ENCODE peak calls at places on chromosome 6, in five cellular contexts. I is activated CD4-positive, alpha-beta T cell treated with anti-CD3 and anti-CD28 coated beads, Interleukin-2, amount 50 U/mL, for 1 hour; D is A172; T is neural progenitor cell; M is HEK293T. G is an unnamed sample.

GRCh38 chr6:122717350-122717749 is 62.2 kb upstream of the FABP7 start:
- DNase-seq in I (no peak), D (peak; percentile 10), T (peak; percentile 81), M (no peak), G (peak; percentile 67)

GRCh38 chr6:148431413-148431812 is 88.8 kb downstream of the SASH1 start:
- DNase-seq in I (no peak), D (no peak), T (no peak), M (no peak), G (no peak)

GRCh38 chr6:297571-298232 is 5.4 kb downstream of the DUSP22 start:
- DNase-seq in I (no peak), D (no peak), T (no peak), M (no peak), G (no peak)

GRCh38 chr6:33249732-33250625 is 21.7 kb downstream of the VPS52 start:
- DNase-seq in I (peak; percentile 4), D (peak; percentile 60), T (no peak), M (no peak), G (peak; percentile 69)

GRCh38 chr6:129331450-129332138 is 378.4 kb downstream of the ARHGAP18 start:
- DNase-seq in I (no peak), D (peak; percentile 31), T (no peak), M (no peak), G (no peak)

GRCh38 chr6:108652375-108652774 is 91.7 kb downstream of the FOXO3 start:
- DNase-seq in I (no peak), D (no peak), T (no peak), M (no peak), G (no peak)

GRCh38 chr6:5149160-5149559 is 64.0 kb downstream of the PPP1R3G start:
- DNase-seq in I (no peak), D (no peak), T (no peak), M (no peak), G (no peak)

GRCh38 chr6:135675862-135676261 is 175.6 kb upstream of the PDE7B start:
- DNase-seq in I (peak; percentile 8), D (peak; percentile 16), T (peak; percentile 72), M (peak; percentile 58), G (peak; percentile 54)

GRCh38 chr6:47111685-47112084 is 69.6 kb upstream of the ADGRF1 start:
- DNase-seq in I (no peak), D (no peak), T (no peak), M (no peak), G (no peak)

GRCh38 chr6:134891633-134892032 is 58.3 kb downstream of the ALDH8A1 start:
- DNase-seq in I (no peak), D (no peak), T (no peak), M (no peak), G (no peak)

GRCh38 chr6:95866732-95867131 is 149.0 kb upstream of the FUT9 start:
- DNase-seq in I (no peak), D (peak; percentile 2), T (peak; percentile 35), M (peak; percentile 8), G (peak; percentile 34)

GRCh38 chr6:146420255-146420654 is 123.4 kb upstream of the RAB32 start:
- DNase-seq in I (no peak), D (no peak), T (no peak), M (no peak), G (no peak)

GRCh38 chr6:32074996-32075532 is 34.1 kb downstream of the TNXB start:
- DNase-seq in I (no peak), D (peak; percentile 20), T (no peak), M (no peak), G (no peak)

GRCh38 chr6:31068738-31069340 is 43.5 kb downstream of the C6orf15 start:
- DNase-seq in I (peak; percentile 72), D (peak; percentile 80), T (peak; percentile 85), M (peak; percentile 85), G (peak; percentile 85)

GRCh38 chr6:11212625-11213024 is 19.8 kb downstream of the NEDD9 start:
- DNase-seq in I (no peak), D (peak; percentile 68), T (no peak), M (no peak), G (peak; percentile 87)

GRCh38 chr6:116034327-116034726 is 26.4 kb downstream of the FRK start:
- DNase-seq in I (no peak), D (peak; percentile 44), T (no peak), M (no peak), G (no peak)

GRCh38 chr6:41187924-41188886 is 12.7 kb downstream of the TREML2 start:
- DNase-seq in I (no peak), D (no peak), T (no peak), M (no peak), G (no peak)

GRCh38 chr6:111088668-111089003 is 1.3 kb downstream of the SLC16A10 start:
- DNase-seq in I (no peak), D (no peak), T (no peak), M (no peak), G (no peak)

GRCh38 chr6:41442800-41443501 is 103.2 kb upstream of the FOXP4 start:
- DNase-seq in I (no peak), D (no peak), T (peak; percentile 89), M (peak; percentile 76), G (peak; percentile 92)

GRCh38 chr6:43825187-43826115 is 55.4 kb downstream of the VEGFA start:
- DNase-seq in I (no peak), D (no peak), T (no peak), M (no peak), G (no peak)

GRCh38 chr6:139881728-139882211 is 507.3 kb upstream of the CITED2 start:
- DNase-seq in I (no peak), D (peak; percentile 62), T (peak; percentile 42), M (peak; percentile 48), G (peak; percentile 47)

GRCh38 chr6:109073344-109074235 is 21.1 kb downstream of the SESN1 start:
- DNase-seq in I (peak; percentile 34), D (peak; percentile 41), T (peak; percentile 83), M (peak; percentile 40), G (peak; percentile 77)

GRCh38 chr6:4612636-4613171 is 163.5 kb upstream of the CDYL start:
- DNase-seq in I (no peak), D (no peak), T (no peak), M (no peak), G (peak; percentile 87)

GRCh38 chr6:31114540-31114876 is at the start of gene PSORS1C1:
- DNase-seq in I (no peak), D (peak; percentile 96), T (no peak), M (no peak), G (peak; percentile 94)

GRCh38 chr6:39791850-39792500 is at the start of gene DAAM2:
- DNase-seq in I (no peak), D (no peak), T (peak; percentile 70), M (peak; percentile 75), G (peak; percentile 70)

GRCh38 chr6:23523771-23524170 is 602.2 kb upstream of the NRSN1 start:
- DNase-seq in I (no peak), D (no peak), T (no peak), M (no peak), G (no peak)

GRCh38 chr6:38068854-38069253 is 249.3 kb downstream of the ZFAND3 start:
- DNase-seq in I (no peak), D (no peak), T (no peak), M (no peak), G (no peak)

GRCh38 chr6:16635810-16636602 is 125.3 kb downstream of the ATXN1 start:
- DNase-seq in I (no peak), D (peak; percentile 84), T (no peak), M (no peak), G (peak; percentile 78)

GRCh38 chr6:22497299-22497698 is 72.1 kb upstream of the HDGFL1 start:
- DNase-seq in I (no peak), D (no peak), T (no peak), M (no peak), G (no peak)

GRCh38 chr6:159110013-159110412 is 59.2 kb upstream of the FNDC1 start:
- DNase-seq in I (no peak), D (peak; percentile 46), T (peak; percentile 63), M (peak; percentile 74), G (peak; percentile 51)

GRCh38 chr6:34196116-34196832 is 40.4 kb upstream of the HMGA1 start:
- DNase-seq in I (peak; percentile 91), D (peak; percentile 30), T (peak; percentile 78), M (peak; percentile 84), G (peak; percentile 81)